ENCODE peak calls at places on chromosomes 6 and 20, in ten cellular contexts. One of them, this sample, is unnamed.

GRCh38 chr6:44102527-44102926 is 24.7 kb downstream of the MRPL14 start:
- DNase-seq in IMR-90: no peak
- DNase-seq in prostate gland: no peak
- DNase-seq in body of pancreas: no peak
- DNase-seq in adrenal gland: no peak
- DNase-seq in suprapubic skin: no peak
- DNase-seq in upper lobe of left lung: no peak
- DNase-seq in HCT116: no peak
- DNase-seq in heart left ventricle: no peak
- DNase-seq in K562: no peak
- DNase-seq in this sample: no peak

GRCh38 chr20:56032251-56032650 is 26.9 kb upstream of the CBLN4 start:
- DNase-seq in K562: peak; percentile 12
- DNase-seq in adrenal gland: no peak
- DNase-seq in IMR-90: no peak
- DNase-seq in upper lobe of left lung: no peak
- DNase-seq in prostate gland: no peak
- DNase-seq in heart left ventricle: no peak
- DNase-seq in HCT116: peak; percentile 2
- DNase-seq in suprapubic skin: no peak
- DNase-seq in body of pancreas: no peak
- DNase-seq in this sample: no peak

GRCh38 chr20:44911264-44911921 is 1.5 kb downstream of the PABPC1L start:
- DNase-seq in body of pancreas: peak; percentile 72
- DNase-seq in prostate gland: peak; percentile 16
- DNase-seq in upper lobe of left lung: peak; percentile 89
- DNase-seq in suprapubic skin: no peak
- DNase-seq in adrenal gland: peak; percentile 65
- DNase-seq in IMR-90: peak; percentile 28
- DNase-seq in HCT116: peak; percentile 69
- DNase-seq in heart left ventricle: no peak
- DNase-seq in K562: peak; percentile 89
- DNase-seq in this sample: no peak

GRCh38 chr20:19257865-19258264 is 45.4 kb downstream of the SLC24A3 start:
- DNase-seq in heart left ventricle: no peak
- DNase-seq in suprapubic skin: no peak
- DNase-seq in IMR-90: no peak
- DNase-seq in prostate gland: no peak
- DNase-seq in body of pancreas: no peak
- DNase-seq in K562: no peak
- DNase-seq in upper lobe of left lung: no peak
- DNase-seq in HCT116: no peak
- DNase-seq in adrenal gland: no peak
- DNase-seq in this sample: no peak

GRCh38 chr6:159724778-159725177 is 2.5 kb upstream of the WTAP start:
- DNase-seq in HCT116: no peak
- DNase-seq in adrenal gland: no peak
- DNase-seq in upper lobe of left lung: no peak
- DNase-seq in K562: no peak
- DNase-seq in heart left ventricle: no peak
- DNase-seq in body of pancreas: no peak
- DNase-seq in prostate gland: no peak
- DNase-seq in IMR-90: no peak
- DNase-seq in suprapubic skin: no peak
- DNase-seq in this sample: no peak

GRCh38 chr20:4026093-4026601 is 10.8 kb upstream of the RNF24 start:
- DNase-seq in suprapubic skin: peak; percentile 65
- DNase-seq in upper lobe of left lung: no peak
- DNase-seq in K562: peak; percentile 56
- DNase-seq in heart left ventricle: no peak
- DNase-seq in prostate gland: peak; percentile 36
- DNase-seq in IMR-90: peak; percentile 88
- DNase-seq in HCT116: no peak
- DNase-seq in adrenal gland: no peak
- DNase-seq in body of pancreas: no peak
- DNase-seq in this sample: no peak

GRCh38 chr20:32598606-32599005 is 13.5 kb upstream of the NOL4L start:
- DNase-seq in upper lobe of left lung: no peak
- DNase-seq in K562: no peak
- DNase-seq in suprapubic skin: no peak
- DNase-seq in HCT116: no peak
- DNase-seq in adrenal gland: no peak
- DNase-seq in body of pancreas: no peak
- DNase-seq in prostate gland: no peak
- DNase-seq in IMR-90: no peak
- DNase-seq in heart left ventricle: no peak
- DNase-seq in this sample: no peak

GRCh38 chr20:10558635-10559187 is 115.1 kb downstream of the JAG1 start:
- DNase-seq in upper lobe of left lung: no peak
- DNase-seq in heart left ventricle: no peak
- DNase-seq in adrenal gland: no peak
- DNase-seq in body of pancreas: no peak
- DNase-seq in HCT116: no peak
- DNase-seq in prostate gland: no peak
- DNase-seq in suprapubic skin: no peak
- DNase-seq in IMR-90: peak; percentile 99
- DNase-seq in K562: no peak
- DNase-seq in this sample: no peak

GRCh38 chr6:37174196-37174514 is 4.2 kb downstream of the PIM1 start:
- DNase-seq in adrenal gland: no peak
- DNase-seq in K562: no peak
- DNase-seq in prostate gland: no peak
- DNase-seq in upper lobe of left lung: no peak
- DNase-seq in HCT116: no peak
- DNase-seq in IMR-90: no peak
- DNase-seq in heart left ventricle: no peak
- DNase-seq in body of pancreas: no peak
- DNase-seq in suprapubic skin: no peak
- DNase-seq in this sample: no peak

GRCh38 chr6:4781426-4781825 is 5.2 kb downstream of the CDYL start:
- DNase-seq in adrenal gland: no peak
- DNase-seq in upper lobe of left lung: no peak
- DNase-seq in heart left ventricle: no peak
- DNase-seq in suprapubic skin: no peak
- DNase-seq in IMR-90: no peak
- DNase-seq in K562: no peak
- DNase-seq in prostate gland: no peak
- DNase-seq in body of pancreas: no peak
- DNase-seq in HCT116: no peak
- DNase-seq in this sample: no peak

GRCh38 chr6:16949696-16950095 is 152.2 kb upstream of the STMND1 start:
- DNase-seq in IMR-90: no peak
- DNase-seq in heart left ventricle: no peak
- DNase-seq in HCT116: no peak
- DNase-seq in upper lobe of left lung: no peak
- DNase-seq in suprapubic skin: no peak
- DNase-seq in prostate gland: no peak
- DNase-seq in K562: no peak
- DNase-seq in body of pancreas: no peak
- DNase-seq in adrenal gland: no peak
- DNase-seq in this sample: no peak

GRCh38 chr6:11055127-11055627 is 11.1 kb upstream of the ELOVL2 start:
- DNase-seq in suprapubic skin: no peak
- DNase-seq in adrenal gland: no peak
- DNase-seq in IMR-90: peak; percentile 43
- DNase-seq in body of pancreas: no peak
- DNase-seq in K562: no peak
- DNase-seq in upper lobe of left lung: no peak
- DNase-seq in HCT116: no peak
- DNase-seq in prostate gland: no peak
- DNase-seq in heart left ventricle: no peak
- DNase-seq in this sample: no peak

GRCh38 chr20:24732076-24732475 is 217.0 kb upstream of the CST7 start:
- DNase-seq in HCT116: no peak
- DNase-seq in suprapubic skin: no peak
- DNase-seq in body of pancreas: no peak
- DNase-seq in K562: no peak
- DNase-seq in upper lobe of left lung: no peak
- DNase-seq in prostate gland: no peak
- DNase-seq in heart left ventricle: no peak
- DNase-seq in IMR-90: no peak
- DNase-seq in adrenal gland: no peak
- DNase-seq in this sample: no peak

GRCh38 chr6:20001286-20001685 is 164.1 kb downstream of the ID4 start:
- DNase-seq in body of pancreas: no peak
- DNase-seq in HCT116: no peak
- DNase-seq in prostate gland: no peak
- DNase-seq in heart left ventricle: no peak
- DNase-seq in upper lobe of left lung: no peak
- DNase-seq in IMR-90: no peak
- DNase-seq in suprapubic skin: no peak
- DNase-seq in adrenal gland: no peak
- DNase-seq in K562: no peak
- DNase-seq in this sample: no peak

GRCh38 chr6:110878751-110879539 is 4.4 kb downstream of the AMD1 start:
- DNase-seq in HCT116: no peak
- DNase-seq in suprapubic skin: no peak
- DNase-seq in K562: peak; percentile 67
- DNase-seq in adrenal gland: no peak
- DNase-seq in upper lobe of left lung: peak; percentile 33
- DNase-seq in prostate gland: peak; percentile 19
- DNase-seq in IMR-90: peak; percentile 59
- DNase-seq in body of pancreas: no peak
- DNase-seq in heart left ventricle: no peak
- DNase-seq in this sample: no peak

GRCh38 chr6:160337301-160337700 is 10.9 kb upstream of the SLC22A3 start:
- DNase-seq in IMR-90: no peak
- DNase-seq in HCT116: no peak
- DNase-seq in prostate gland: no peak
- DNase-seq in heart left ventricle: no peak
- DNase-seq in body of pancreas: no peak
- DNase-seq in K562: no peak
- DNase-seq in adrenal gland: no peak
- DNase-seq in suprapubic skin: no peak
- DNase-seq in upper lobe of left lung: no peak
- DNase-seq in this sample: no peak

GRCh38 chr6:5205035-5205469 is 55.7 kb downstream of the LYRM4 start:
- DNase-seq in K562: no peak
- DNase-seq in suprapubic skin: no peak
- DNase-seq in heart left ventricle: no peak
- DNase-seq in adrenal gland: peak; percentile 68
- DNase-seq in body of pancreas: no peak
- DNase-seq in upper lobe of left lung: no peak
- DNase-seq in HCT116: no peak
- DNase-seq in IMR-90: no peak
- DNase-seq in prostate gland: no peak
- DNase-seq in this sample: peak; percentile 30

GRCh38 chr6:158071121-158072082 is 89.7 kb downstream of the SYNJ2 start:
- DNase-seq in upper lobe of left lung: no peak
- DNase-seq in heart left ventricle: peak; percentile 31
- DNase-seq in IMR-90: no peak
- DNase-seq in adrenal gland: no peak
- DNase-seq in HCT116: no peak
- DNase-seq in prostate gland: no peak
- DNase-seq in body of pancreas: no peak
- DNase-seq in suprapubic skin: no peak
- DNase-seq in K562: no peak
- DNase-seq in this sample: no peak

GRCh38 chr20:31497838-31498540 is 16.3 kb upstream of the HM13 start:
- DNase-seq in IMR-90: peak; percentile 49
- DNase-seq in suprapubic skin: no peak
- DNase-seq in adrenal gland: no peak
- DNase-seq in body of pancreas: no peak
- DNase-seq in HCT116: peak; percentile 15
- DNase-seq in upper lobe of left lung: no peak
- DNase-seq in prostate gland: no peak
- DNase-seq in heart left ventricle: peak; percentile 74
- DNase-seq in K562: peak; percentile 38
- DNase-seq in this sample: peak; percentile 53

GRCh38 chr6:155314092-155314772 is at the start of gene TFB1M:
- DNase-seq in prostate gland: peak; percentile 98
- DNase-seq in heart left ventricle: peak; percentile 99
- DNase-seq in IMR-90: peak; percentile 98
- DNase-seq in HCT116: peak; percentile 98
- DNase-seq in suprapubic skin: peak; percentile 99
- DNase-seq in body of pancreas: peak; percentile 98
- DNase-seq in adrenal gland: peak; percentile 99
- DNase-seq in upper lobe of left lung: peak; percentile 99
- DNase-seq in K562: peak; percentile 100
- DNase-seq in this sample: peak; percentile 99
- TF ChIP-seq POLR2A in prostate gland: peak; percentile 83
- TF ChIP-seq POLR2A in heart left ventricle: peak; percentile 90
- TF ChIP-seq POLR2A in IMR-90: peak; percentile 83
- TF ChIP-seq POLR2A in HCT116: no peak
- TF ChIP-seq POLR2A in suprapubic skin: peak; percentile 41
- TF ChIP-seq POLR2A in body of pancreas: peak; percentile 94
- TF ChIP-seq POLR2A in adrenal gland: peak; percentile 98
- TF ChIP-seq POLR2A in upper lobe of left lung: no peak
- TF ChIP-seq POLR2A in K562: peak; percentile 96
- TF ChIP-seq POLR2A in this sample: peak; percentile 81

DNA sequence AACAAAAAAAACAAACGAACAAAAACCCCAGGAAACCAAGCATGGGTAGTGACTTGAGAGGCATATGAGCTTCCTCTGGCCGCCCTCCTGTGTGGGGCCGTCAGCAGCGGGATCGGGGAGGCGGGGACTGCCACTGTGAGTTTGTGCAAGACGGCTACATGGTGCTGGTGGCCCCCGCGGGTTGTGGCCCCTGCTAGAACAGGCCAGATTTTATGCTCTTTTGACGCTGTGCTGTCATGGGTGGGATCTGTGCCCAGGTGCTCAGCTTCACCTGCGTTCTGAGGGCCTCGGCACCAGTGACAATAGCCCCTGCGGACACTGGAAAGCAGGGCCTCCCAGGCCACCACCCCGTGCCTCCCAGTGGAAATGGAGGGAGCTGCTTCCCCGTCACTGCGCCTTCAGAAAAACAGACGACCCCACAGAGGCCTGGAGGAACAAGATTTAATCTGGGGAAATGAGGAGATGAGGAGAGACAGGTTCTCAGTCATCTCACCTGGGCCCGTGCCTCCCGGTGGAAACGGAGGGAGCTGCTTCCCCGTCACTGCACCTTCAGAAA is 4.7 kb upstream of the KCNQ2 start:
- DNase-seq in IMR-90: no peak
- DNase-seq in heart left ventricle: no peak
- DNase-seq in suprapubic skin: no peak
- DNase-seq in K562: no peak
- DNase-seq in upper lobe of left lung: no peak
- DNase-seq in HCT116: no peak
- DNase-seq in adrenal gland: no peak
- DNase-seq in body of pancreas: no peak
- DNase-seq in prostate gland: no peak
- DNase-seq in this sample: no peak
- H3K27me3 ChIP-seq in IMR-90: peaks cover 66% of the 10 kb centered on the region
- H3K27me3 ChIP-seq in heart left ventricle: peaks cover 56% of the 10 kb centered on the region
- H3K27me3 ChIP-seq in suprapubic skin: peaks cover 97% of the 10 kb centered on the region
- H3K27me3 ChIP-seq in K562: peaks cover 80% of the 10 kb centered on the region
- H3K27me3 ChIP-seq in upper lobe of left lung: no peaks in the 10 kb centered on the region
- H3K27me3 ChIP-seq in HCT116: no peaks in the 10 kb centered on the region
- H3K27me3 ChIP-seq in adrenal gland: peaks cover 35% of the 10 kb centered on the region
- H3K27me3 ChIP-seq in body of pancreas: no peaks in the 10 kb centered on the region
- H3K27me3 ChIP-seq in prostate gland: peaks cover 29% of the 10 kb centered on the region
- H3K27me3 ChIP-seq in this sample: no peaks in the 10 kb centered on the region

GRCh38 chr20:51022803-51023616 is at the start of gene KCNG1:
- DNase-seq in IMR-90: peak; percentile 75
- DNase-seq in suprapubic skin: no peak
- DNase-seq in body of pancreas: peak; percentile 70
- DNase-seq in prostate gland: peak; percentile 79
- DNase-seq in adrenal gland: peak; percentile 53
- DNase-seq in heart left ventricle: peak; percentile 76
- DNase-seq in HCT116: peak; percentile 49
- DNase-seq in upper lobe of left lung: peak; percentile 52
- DNase-seq in K562: peak; percentile 66
- DNase-seq in this sample: peak; percentile 62
- TF ChIP-seq POLR2A in IMR-90: peak; percentile 94
- TF ChIP-seq POLR2A in suprapubic skin: no peak
- TF ChIP-seq POLR2A in body of pancreas: peak; percentile 65
- TF ChIP-seq POLR2A in prostate gland: peak; percentile 73
- TF ChIP-seq POLR2A in adrenal gland: no peak
- TF ChIP-seq POLR2A in heart left ventricle: peak; percentile 46
- TF ChIP-seq POLR2A in HCT116: peak; percentile 94
- TF ChIP-seq POLR2A in upper lobe of left lung: no peak
- TF ChIP-seq POLR2A in K562: no peak
- TF ChIP-seq POLR2A in this sample: peak; percentile 31

GRCh38 chr6:52262620-52263344 is 18.5 kb upstream of the IL17F start:
- DNase-seq in IMR-90: no peak
- DNase-seq in upper lobe of left lung: no peak
- DNase-seq in suprapubic skin: no peak
- DNase-seq in body of pancreas: no peak
- DNase-seq in HCT116: no peak
- DNase-seq in heart left ventricle: no peak
- DNase-seq in K562: no peak
- DNase-seq in prostate gland: no peak
- DNase-seq in adrenal gland: no peak
- DNase-seq in this sample: no peak
- H3K27me3 ChIP-seq in IMR-90: no peaks in the 10 kb centered on the region
- H3K27me3 ChIP-seq in upper lobe of left lung: no peaks in the 10 kb centered on the region
- H3K27me3 ChIP-seq in suprapubic skin: no peaks in the 10 kb centered on the region
- H3K27me3 ChIP-seq in body of pancreas: no peaks in the 10 kb centered on the region
- H3K27me3 ChIP-seq in HCT116: no peaks in the 10 kb centered on the region
- H3K27me3 ChIP-seq in heart left ventricle: no peaks in the 10 kb centered on the region
- H3K27me3 ChIP-seq in K562: no peaks in the 10 kb centered on the region
- H3K27me3 ChIP-seq in prostate gland: no peaks in the 10 kb centered on the region
- H3K27me3 ChIP-seq in adrenal gland: no peaks in the 10 kb centered on the region
- H3K27me3 ChIP-seq in this sample: no peaks in the 10 kb centered on the region